ENCODE peak calls at places on chromosomes 3 and 15, in five cellular contexts. Z is H9, P is mesenchymal stem cell, J is neuronal stem cell, F is H1. R is an unnamed sample.

GRCh38 chr3:52983336-52983807 is 62.5 kb downstream of the SFMBT1 start:
- DNase-seq in Z (no peak), F (no peak), J (no peak), P (no peak), R (no peak)

GRCh38 chr3:139418144-139418543 is 28.7 kb upstream of the COPB2 start:
- DNase-seq in Z (no peak), F (no peak), P (no peak), J (no peak), R (no peak)

GRCh38 chr3:177721864-177722370 is 524.6 kb upstream of the TBL1XR1 start:
- DNase-seq in F (no peak), Z (no peak), P (no peak), J (no peak), R (no peak)

GRCh38 chr3:58005662-58006061 is 2.6 kb upstream of the FLNB start:
- DNase-seq in J (no peak), Z (no peak), P (peak), F (no peak), R (peak)

GRCh38 chr3:194857459-194858113 is 171.9 kb downstream of the FAM43A start:
- DNase-seq in P (peak), Z (no peak), F (no peak), J (no peak), R (no peak)

GRCh38 chr15:63833246-63833696 is 477 bp downstream of the HERC1 start:
- DNase-seq in Z (peak), P (peak), F (peak), J (peak), R (peak)

GRCh38 chr15:28904541-28905303 is 18.9 kb downstream of the APBA2 start:
- DNase-seq in J (no peak), P (no peak), Z (peak), F (no peak), R (no peak)

GRCh38 chr15:49270541-49271421 is 100.7 kb downstream of the GALK2 start:
- DNase-seq in P (no peak), J (peak), Z (no peak), F (no peak), R (no peak)

GRCh38 chr3:187741403-187742350 is 3.6 kb downstream of the BCL6 start:
- DNase-seq in J (peak), P (peak), Z (peak), F (peak), R (peak)

GRCh38 chr3:127951276-127951675 is 36.2 kb downstream of the KBTBD12 start:
- DNase-seq in F (no peak), P (no peak), Z (no peak), J (no peak), R (no peak)

GRCh38 chr3:61608711-61609110 is 47.3 kb downstream of the PTPRG start:
- DNase-seq in P (no peak), Z (no peak), J (no peak), F (no peak), R (no peak)

GRCh38 chr15:68821898-68822380 is 1.2 kb upstream of the ANP32A start:
- DNase-seq in J (no peak), P (peak), F (no peak), Z (no peak), R (no peak)

GRCh38 chr15:40873625-40874561 is at the start of gene RHOV:
- DNase-seq in P (peak), J (peak), Z (peak), F (peak), R (peak)

GRCh38 chr15:69078638-69079037 is 64.1 kb downstream of the NOX5 start:
- DNase-seq in F (no peak), P (no peak), J (no peak), Z (no peak), R (no peak)

GRCh38 chr15:65666257-65666656 is 44.5 kb downstream of the SLC24A1 start:
- DNase-seq in P (peak), F (no peak), J (no peak), Z (no peak), R (peak)

GRCh38 chr3:190701096-190701532 is 161.4 kb downstream of the GMNC start:
- DNase-seq in Z (peak), P (peak), F (no peak), J (peak), R (peak)

GRCh38 chr3:59052803-59053411 is 3.1 kb upstream of the CFAP20DC start:
- DNase-seq in Z (peak), J (no peak), P (peak), F (no peak), R (peak)

GRCh38 chr15:88800026-88800425 is 3.2 kb upstream of the ACAN start:
- DNase-seq in Z (no peak), P (no peak), F (no peak), J (no peak), R (no peak)

DNA sequence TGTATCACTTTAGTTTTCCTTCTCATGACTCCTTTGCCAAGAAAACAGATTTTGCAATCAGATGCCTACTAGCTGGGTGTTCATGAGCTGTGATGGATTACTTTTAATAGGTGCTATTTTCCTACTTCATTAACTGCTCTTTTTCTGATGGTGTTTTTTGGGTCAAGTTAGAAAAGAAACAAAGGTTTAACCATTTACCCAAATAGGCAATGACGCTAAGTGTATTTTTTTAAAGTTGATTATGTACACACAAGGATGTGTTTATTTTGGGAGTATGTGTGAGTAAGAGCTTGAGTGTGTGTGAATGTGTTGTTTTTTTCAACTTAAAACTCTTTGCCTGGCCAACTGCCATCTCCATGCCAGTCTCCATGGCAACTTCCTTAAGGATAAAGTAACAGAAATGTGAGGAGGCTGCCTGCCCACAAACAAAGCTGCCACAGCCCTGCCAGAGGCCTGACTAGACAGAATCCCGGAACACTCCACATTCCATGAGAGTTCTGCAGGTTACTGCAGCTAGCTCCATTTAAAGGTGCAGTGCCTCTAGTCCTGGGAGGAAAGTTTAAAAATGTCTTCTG is 215.6 kb upstream of the RBMS3 start:
- DNase-seq in Z (peak), J (peak), F (no peak), P (peak), R (peak)
- H3K9ac ChIP-seq in Z (no peak), J (no peak), F (no peak), P (peak), R (no peak)

DNA sequence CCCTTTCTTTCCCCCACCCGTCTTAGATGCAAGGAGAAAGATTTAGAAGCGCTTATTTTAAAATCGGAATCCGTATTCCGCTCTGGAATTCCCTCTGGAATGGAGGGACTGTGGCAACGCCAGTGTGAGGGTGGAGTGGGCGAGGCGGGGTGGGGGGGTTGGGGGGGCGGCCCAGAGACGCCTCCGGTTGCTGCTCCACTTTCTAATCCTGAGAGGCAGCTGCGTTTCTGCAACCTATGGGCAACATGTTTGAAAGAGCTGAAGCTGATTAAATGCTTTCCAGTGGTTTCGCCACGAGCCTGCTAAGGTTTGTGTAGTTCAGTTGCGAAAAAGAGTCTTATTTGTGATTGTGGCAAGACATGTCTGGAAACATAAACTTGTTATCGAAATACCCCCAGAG is at the start of gene CCK:
- DNase-seq in Z (no peak), J (no peak), F (no peak), P (no peak), R (no peak)
- H3K4ac ChIP-seq in Z (no peak), J (peak), F (no peak), P (no peak), R (no peak)

DNA sequence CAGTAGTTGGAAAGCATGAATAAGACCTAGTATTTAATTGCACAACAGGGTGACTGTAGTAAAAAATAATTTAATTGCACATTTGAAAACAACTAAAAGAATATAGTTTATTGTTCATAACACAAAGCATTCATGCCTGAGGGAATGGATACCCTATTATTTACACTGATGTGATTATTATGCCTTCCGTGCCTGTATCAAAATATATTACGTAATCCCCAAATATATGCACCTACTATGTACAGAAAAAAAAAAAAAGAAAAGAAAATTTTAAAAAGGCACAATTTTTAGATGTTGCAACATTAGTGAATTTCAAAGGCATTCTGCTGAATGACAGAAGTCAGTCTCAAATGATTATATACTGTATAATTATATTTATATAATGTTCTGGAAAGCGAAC is 647.2 kb upstream of the BCHE start:
- DNase-seq in P (no peak), Z (no peak), J (no peak), F (no peak), R (no peak)
- H2BK12ac ChIP-seq in P (no peak), Z (no peak), J (no peak), F (no peak), R (no peak)

DNA sequence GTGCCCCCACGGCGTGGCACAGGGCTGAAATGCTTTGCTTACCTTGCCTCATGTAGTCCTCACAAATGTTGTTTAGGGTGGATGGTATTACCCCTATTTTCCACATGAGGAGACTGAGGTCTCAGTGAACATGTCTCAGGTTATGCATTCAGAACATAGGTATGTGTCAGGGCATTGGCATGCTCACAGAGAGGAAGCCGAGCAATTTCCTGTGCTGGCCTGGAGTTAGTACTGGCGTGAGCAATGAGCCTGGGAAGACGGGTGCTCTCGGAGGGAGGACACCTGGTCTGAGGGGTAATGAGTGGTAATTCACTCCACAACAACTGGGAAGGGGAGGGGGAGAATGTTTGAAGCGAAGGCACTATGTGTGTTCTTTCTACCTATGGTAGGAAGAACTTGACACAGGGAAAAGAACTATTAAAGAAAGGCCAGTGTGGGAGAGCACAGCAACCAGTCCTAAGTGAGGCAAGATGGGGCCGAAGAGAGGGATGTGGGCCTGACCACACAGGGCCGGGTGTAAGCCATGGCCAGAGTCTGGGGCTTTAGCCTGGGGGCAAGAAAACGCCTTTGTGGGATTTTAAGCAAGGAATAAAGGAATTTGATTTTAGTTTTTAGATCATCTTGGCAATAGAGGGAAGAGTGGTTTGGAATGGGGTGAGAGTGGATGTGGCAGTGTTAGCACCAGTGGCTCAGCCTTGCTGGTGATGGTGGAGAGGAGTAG is 4.9 kb upstream of the FAM131A start:
- DNase-seq in P (peak), J (no peak), F (no peak), Z (no peak), R (peak)
- H3K9ac ChIP-seq in P (peak), J (peak), F (no peak), Z (no peak), R (no peak)

GRCh38 chr3:43865376-43865775 is 174.6 kb downstream of the ABHD5 start:
- DNase-seq in Z (peak), F (peak), J (no peak), P (no peak), R (no peak)
- H3K4ac ChIP-seq in Z (no peak), F (peak), J (no peak), P (no peak), R (no peak)

DNA sequence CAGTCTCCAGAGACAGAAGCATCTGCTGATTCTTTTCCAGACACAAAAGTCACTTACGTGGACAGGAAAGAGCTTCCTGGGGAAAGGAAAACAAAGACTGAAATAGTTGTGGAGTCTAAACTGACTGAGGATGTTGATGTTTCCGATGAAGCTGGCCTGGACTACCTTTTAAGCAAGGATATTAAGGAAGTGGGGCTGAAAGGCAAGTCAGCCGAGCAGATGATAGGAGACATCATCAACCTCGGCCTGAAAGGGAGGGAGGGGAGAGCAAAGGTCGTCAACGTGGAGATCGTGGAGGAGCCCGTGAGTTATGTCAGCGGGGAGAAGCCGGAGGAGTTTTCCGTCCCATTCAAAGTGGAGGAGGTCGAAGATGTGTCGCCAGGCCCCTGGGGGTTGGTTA is 25.4 kb downstream of the SYNM start:
- DNase-seq in P (no peak), Z (no peak), J (no peak), F (no peak), R (no peak)
- H2BK12ac ChIP-seq in P (no peak), Z (no peak), J (no peak), F (no peak), R (no peak)

GRCh38 chr3:114552527-114552812 is 258.6 kb downstream of the TIGIT start:
- DNase-seq in F (no peak), J (no peak), P (no peak), Z (no peak), R (no peak)

GRCh38 chr3:114550155-114550554 is 256.3 kb downstream of the TIGIT start:
- DNase-seq in J (no peak), P (no peak), Z (no peak), F (no peak), R (peak)

GRCh38 chr3:114553949-114554593 is 260.2 kb downstream of the TIGIT start:
- DNase-seq in F (no peak), Z (no peak), P (no peak), J (no peak), R (no peak)

GRCh38 chr3:114554716-114555115 is 260.9 kb downstream of the TIGIT start:
- DNase-seq in F (no peak), J (no peak), Z (no peak), P (no peak), R (no peak)

DNA sequence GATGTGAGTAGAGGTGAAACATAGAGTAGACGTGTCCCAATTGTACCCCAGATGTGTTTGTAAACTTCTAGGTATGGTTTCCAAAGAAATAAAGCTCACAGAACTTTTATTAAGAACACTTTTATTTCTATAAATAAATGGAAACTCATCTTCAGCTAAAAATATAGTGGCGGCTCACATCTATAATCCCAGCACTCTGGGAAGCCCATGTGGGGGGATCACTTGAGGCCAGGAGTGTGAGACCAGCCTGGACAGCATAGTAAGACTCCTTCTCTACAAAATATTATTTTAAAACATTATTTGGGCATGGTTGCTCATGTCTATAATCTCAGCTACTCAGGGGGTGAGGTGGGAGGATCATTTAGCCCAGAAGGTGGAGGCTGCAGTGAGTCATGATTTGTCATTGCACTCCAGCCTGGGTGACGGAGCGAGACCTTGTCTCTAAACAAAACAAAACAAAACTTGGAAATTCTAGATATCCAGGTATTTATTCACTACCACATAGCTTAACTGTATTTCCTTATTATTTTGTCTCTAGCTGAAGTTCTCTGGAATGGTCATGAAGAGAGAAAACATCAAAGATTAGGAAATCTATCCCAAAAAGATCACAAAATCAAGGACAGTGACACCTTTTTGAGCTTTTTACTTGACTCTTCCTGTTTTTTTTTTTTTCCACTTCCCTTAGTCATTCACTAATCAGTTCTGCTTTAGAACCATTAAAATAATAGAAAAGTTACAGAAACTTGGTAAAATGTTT is 258.1 kb downstream of the TIGIT start:
- DNase-seq in J (no peak), P (peak), Z (no peak), F (no peak), R (peak)
- H3K9ac ChIP-seq in J (no peak), P (peak), Z (no peak), F (no peak), R (no peak)

DNA sequence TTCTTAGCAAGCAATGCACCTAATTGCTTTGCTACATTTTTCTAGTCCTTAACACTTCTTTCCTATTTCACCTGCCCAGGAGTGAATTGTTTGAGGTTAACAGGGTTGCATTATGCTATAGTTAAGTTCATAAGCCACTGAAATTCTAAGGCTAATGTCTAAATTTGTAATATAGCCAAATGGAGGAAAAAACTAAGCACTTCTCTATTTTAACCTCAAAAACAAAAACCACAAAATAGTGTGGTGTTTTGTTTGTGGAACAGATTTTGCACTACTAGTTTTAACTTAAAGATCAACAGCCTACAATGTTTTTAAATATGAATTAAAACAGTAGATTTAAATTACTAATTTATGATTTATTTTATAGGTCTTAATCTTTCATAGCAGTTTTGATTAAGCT is 5.5 kb downstream of the ATOSA start:
- DNase-seq in P (no peak), F (no peak), Z (no peak), J (no peak), R (no peak)
- H3K4ac ChIP-seq in P (no peak), F (no peak), Z (no peak), J (no peak), R (no peak)

DNA sequence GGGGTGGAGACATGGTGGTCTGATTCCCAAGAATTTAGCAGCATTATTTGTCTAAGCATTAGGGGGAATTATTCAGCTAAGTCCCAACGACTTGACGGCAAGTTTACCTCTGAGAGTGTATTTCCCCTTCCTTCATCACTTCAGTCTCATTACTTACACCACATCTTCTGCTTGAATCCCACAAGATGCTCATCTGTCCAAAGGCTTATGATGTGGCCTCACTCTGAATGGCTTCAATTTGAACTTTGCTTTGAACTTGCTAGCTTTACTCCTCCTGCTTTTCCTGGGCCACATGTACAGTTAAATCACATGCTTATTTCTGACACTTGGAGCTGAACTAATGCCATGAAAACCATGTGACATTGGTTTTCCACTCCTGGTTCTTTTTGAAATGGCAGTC is 231.3 kb upstream of the SATB1 start:
- DNase-seq in Z (no peak), J (no peak), F (no peak), P (no peak), R (no peak)
- H2BK12ac ChIP-seq in Z (no peak), J (no peak), F (no peak), P (no peak), R (no peak)